ENCODE peak calls at places on chromosome 17, in five cellular contexts. G, K, V, M and E are unnamed samples.

GRCh38 chr17:3729881-3730280 is 6.2 kb downstream of the HASPIN start:
- DNase-seq in G (no peak), M (no peak), V (no peak), K (no peak), E (no peak)

GRCh38 chr17:51133365-51133764 is 12.7 kb upstream of the SPAG9 start:
- DNase-seq in K (no peak), M (no peak), G (no peak), V (no peak), E (no peak)

GRCh38 chr17:11487469-11487868 is 110.8 kb upstream of the DNAH9 start:
- DNase-seq in M (no peak), K (no peak), G (no peak), V (no peak), E (no peak)

GRCh38 chr17:43327421-43327820 is 71.4 kb upstream of the ARL4D start:
- DNase-seq in G (no peak), M (no peak), V (no peak), K (no peak), E (no peak)

GRCh38 chr17:37507108-37507507 is 17.4 kb downstream of the DUSP14 start:
- DNase-seq in G (no peak), K (no peak), M (no peak), V (no peak), E (no peak)

GRCh38 chr17:16439303-16439791 is 24.0 kb downstream of the TRPV2 start:
- DNase-seq in K (no peak), G (peak), M (no peak), V (no peak), E (peak)

GRCh38 chr17:4947411-4948165 is 742 bp downstream of the PFN1 start:
- DNase-seq in G (peak), K (no peak), V (peak), M (peak), E (no peak)

GRCh38 chr17:6027342-6028024 is 42.7 kb upstream of the WSCD1 start:
- DNase-seq in V (no peak), K (no peak), M (no peak), G (peak), E (peak)

GRCh38 chr17:29241015-29241963 is 5.4 kb upstream of the CRYBA1 start:
- DNase-seq in K (peak), V (no peak), G (peak), M (no peak), E (peak)

GRCh38 chr17:77163001-77163400 is 22.2 kb downstream of the SEC14L1 start:
- DNase-seq in M (no peak), G (no peak), K (no peak), V (no peak), E (no peak)

GRCh38 chr17:30372755-30373154 is 6.0 kb upstream of the CPD start:
- DNase-seq in K (no peak), V (no peak), M (no peak), G (peak), E (peak)

GRCh38 chr17:7132511-7133094 is 18.0 kb upstream of the ASGR2 start:
- DNase-seq in K (no peak), V (no peak), M (peak), G (no peak), E (no peak)

GRCh38 chr17:83070800-83071341 is 8.5 kb upstream of the METRNL start:
- DNase-seq in M (no peak), K (no peak), V (no peak), G (no peak), E (no peak)

GRCh38 chr17:74750327-74751069 is 2.1 kb downstream of the NHERF1 start:
- DNase-seq in M (no peak), K (no peak), V (no peak), G (peak), E (peak)

GRCh38 chr17:17749921-17750320 is 68.7 kb downstream of the RAI1 start:
- DNase-seq in K (no peak), G (no peak), V (peak), M (peak), E (peak)

GRCh38 chr17:57234252-57235092 is 21.9 kb upstream of the MSI2 start:
- DNase-seq in V (peak), M (no peak), G (no peak), K (no peak), E (no peak)

GRCh38 chr17:61468263-61468907 is 16.2 kb downstream of the TBX4 start:
- DNase-seq in K (no peak), G (no peak), M (peak), V (no peak), E (no peak)

GRCh38 chr17:67829331-67829730 is 4.0 kb downstream of the BPTF start:
- DNase-seq in V (no peak), K (no peak), M (no peak), G (peak), E (peak)

GRCh38 chr17:8711291-8711690 is 33.3 kb downstream of the CCDC42 start:
- DNase-seq in V (no peak), K (no peak), G (no peak), M (no peak), E (no peak)

GRCh38 chr17:74972107-74972972 is at the start of gene HID1:
- DNase-seq in M (peak), V (peak), G (peak), K (no peak), E (no peak)

GRCh38 chr17:57898487-57899311 is 48.9 kb upstream of the MRPS23 start:
- DNase-seq in V (no peak), G (peak), M (no peak), K (no peak), E (peak)

GRCh38 chr17:38861399-38861843 is 7.9 kb upstream of the RPL23 start:
- DNase-seq in K (no peak), V (peak), G (peak), M (no peak), E (no peak)